ENCODE peak calls at places on chromosome 2, in seven cellular contexts. One of them, this sample, is unnamed.
A peak's percentile ranks its signal among the peaks of the same experiment; 100 is the strongest.

GRCh38 chr2:224147174-224147573 is 108.1 kb upstream of the SERPINE2 start:
- DNase-seq in ovary: no peak
- DNase-seq in D341Med: no peak
- DNase-seq in stimulated activated CD4-positive, alpha-beta T cell treated with anti-CD3 and anti-CD28 coated beads, TNF-alpha, amount 100 ng/mL, for 1 hour: no peak
- DNase-seq in activated T-helper 1 cell treated with Interleukin-2 at 50 U/mL for 16 hours: no peak
- DNase-seq in aorta: no peak
- DNase-seq in frontal cortex: no peak
- DNase-seq in this sample: no peak

GRCh38 chr2:217798743-217799552 is 203.8 kb downstream of the TNS1 start:
- DNase-seq in ovary: no peak
- DNase-seq in D341Med: no peak
- DNase-seq in stimulated activated CD4-positive, alpha-beta T cell treated with anti-CD3 and anti-CD28 coated beads, TNF-alpha, amount 100 ng/mL, for 1 hour: no peak
- DNase-seq in activated T-helper 1 cell treated with Interleukin-2 at 50 U/mL for 16 hours: no peak
- DNase-seq in aorta: peak; percentile 81
- DNase-seq in frontal cortex: no peak
- DNase-seq in this sample: no peak

GRCh38 chr2:232955856-232956255 is 57.2 kb downstream of the NGEF start:
- DNase-seq in ovary: no peak
- DNase-seq in D341Med: no peak
- DNase-seq in stimulated activated CD4-positive, alpha-beta T cell treated with anti-CD3 and anti-CD28 coated beads, TNF-alpha, amount 100 ng/mL, for 1 hour: no peak
- DNase-seq in activated T-helper 1 cell treated with Interleukin-2 at 50 U/mL for 16 hours: no peak
- DNase-seq in aorta: no peak
- DNase-seq in frontal cortex: no peak
- DNase-seq in this sample: no peak

GRCh38 chr2:235358981-235359471 is 134.8 kb upstream of the AGAP1 start:
- DNase-seq in ovary: no peak
- DNase-seq in D341Med: no peak
- DNase-seq in stimulated activated CD4-positive, alpha-beta T cell treated with anti-CD3 and anti-CD28 coated beads, TNF-alpha, amount 100 ng/mL, for 1 hour: no peak
- DNase-seq in activated T-helper 1 cell treated with Interleukin-2 at 50 U/mL for 16 hours: no peak
- DNase-seq in aorta: no peak
- DNase-seq in frontal cortex: no peak
- DNase-seq in this sample: no peak

GRCh38 chr2:207778298-207778882 is 8.7 kb upstream of the FZD5 start:
- DNase-seq in ovary: no peak
- DNase-seq in D341Med: no peak
- DNase-seq in stimulated activated CD4-positive, alpha-beta T cell treated with anti-CD3 and anti-CD28 coated beads, TNF-alpha, amount 100 ng/mL, for 1 hour: no peak
- DNase-seq in activated T-helper 1 cell treated with Interleukin-2 at 50 U/mL for 16 hours: no peak
- DNase-seq in aorta: no peak
- DNase-seq in frontal cortex: no peak
- DNase-seq in this sample: no peak

GRCh38 chr2:111116843-111117665 is 3.7 kb upstream of the BCL2L11 start:
- DNase-seq in ovary: peak; percentile 78
- DNase-seq in D341Med: peak; percentile 82
- DNase-seq in stimulated activated CD4-positive, alpha-beta T cell treated with anti-CD3 and anti-CD28 coated beads, TNF-alpha, amount 100 ng/mL, for 1 hour: no peak
- DNase-seq in activated T-helper 1 cell treated with Interleukin-2 at 50 U/mL for 16 hours: peak; percentile 47
- DNase-seq in aorta: peak; percentile 79
- DNase-seq in frontal cortex: peak; percentile 73
- DNase-seq in this sample: peak; percentile 41

GRCh38 chr2:30679416-30680088 is 127.7 kb downstream of the CAPN13 start:
- DNase-seq in ovary: no peak
- DNase-seq in D341Med: no peak
- DNase-seq in stimulated activated CD4-positive, alpha-beta T cell treated with anti-CD3 and anti-CD28 coated beads, TNF-alpha, amount 100 ng/mL, for 1 hour: no peak
- DNase-seq in activated T-helper 1 cell treated with Interleukin-2 at 50 U/mL for 16 hours: no peak
- DNase-seq in aorta: no peak
- DNase-seq in frontal cortex: no peak
- DNase-seq in this sample: peak; percentile 7

GRCh38 chr2:174004900-174005605 is 39.9 kb upstream of the SP3 start:
- DNase-seq in ovary: no peak
- DNase-seq in D341Med: no peak
- DNase-seq in stimulated activated CD4-positive, alpha-beta T cell treated with anti-CD3 and anti-CD28 coated beads, TNF-alpha, amount 100 ng/mL, for 1 hour: no peak
- DNase-seq in activated T-helper 1 cell treated with Interleukin-2 at 50 U/mL for 16 hours: no peak
- DNase-seq in aorta: peak; percentile 77
- DNase-seq in frontal cortex: no peak
- DNase-seq in this sample: no peak

GRCh38 chr2:239818531-239819011 is 206.6 kb downstream of the NDUFA10 start:
- DNase-seq in ovary: peak; percentile 3
- DNase-seq in D341Med: no peak
- DNase-seq in stimulated activated CD4-positive, alpha-beta T cell treated with anti-CD3 and anti-CD28 coated beads, TNF-alpha, amount 100 ng/mL, for 1 hour: no peak
- DNase-seq in activated T-helper 1 cell treated with Interleukin-2 at 50 U/mL for 16 hours: no peak
- DNase-seq in aorta: no peak
- DNase-seq in frontal cortex: no peak
- DNase-seq in this sample: no peak

This sample was measured in T-helper 22 cell.